ENCODE peak calls at places on chromosomes 11 and 22, in five cellular contexts. H is adrenal gland, Y is body of pancreas, P is transverse colon, D is H54. V is an unnamed sample.
A peak's percentile ranks its signal among the peaks of the same experiment; 100 is the strongest.

GRCh38 chr11:85831050-85831449 is 20.1 kb upstream of the SYTL2 start:
- DNase-seq in Y (no peak), D (no peak), P (no peak), H (no peak), V (no peak)

GRCh38 chr11:126132319-126132718 is 69.7 kb upstream of the CDON start:
- DNase-seq in D (peak; percentile 67), H (no peak), P (no peak), Y (peak; percentile 71), V (no peak)

GRCh38 chr11:10376061-10376460 is 71.2 kb downstream of the ADM start:
- DNase-seq in P (no peak), H (peak; percentile 78), Y (no peak), D (no peak), V (no peak)

GRCh38 chr11:86116386-86116726 is 47.5 kb upstream of the PICALM start:
- DNase-seq in P (no peak), Y (peak; percentile 18), H (no peak), D (peak; percentile 74), V (no peak)

GRCh38 chr22:38353142-38353629 is 36.0 kb upstream of the CSNK1E start:
- DNase-seq in P (peak; percentile 77), D (peak; percentile 49), Y (peak; percentile 68), H (peak; percentile 49), V (peak; percentile 63)

GRCh38 chr22:42343551-42344081 is 73.2 kb upstream of the TCF20 start:
- DNase-seq in P (no peak), Y (no peak), H (no peak), D (peak; percentile 45), V (no peak)

GRCh38 chr11:79762271-79762935 is 321.6 kb upstream of the TENM4 start:
- DNase-seq in P (no peak), H (no peak), D (no peak), Y (no peak), V (no peak)

GRCh38 chr11:116375221-116375620 is 397.6 kb downstream of the BUD13 start:
- DNase-seq in D (no peak), Y (no peak), P (no peak), H (no peak), V (no peak)

GRCh38 chr11:6319001-6319878 is 1.1 kb downstream of the CAVIN3 start:
- DNase-seq in D (no peak), Y (peak; percentile 41), H (peak; percentile 26), P (peak; percentile 16), V (no peak)

GRCh38 chr22:47094861-47095330 is 332.4 kb downstream of the TBC1D22A start:
- DNase-seq in H (peak; percentile 55), P (no peak), Y (no peak), D (no peak), V (peak; percentile 7)

GRCh38 chr11:34263462-34264186 is 94.2 kb downstream of the ABTB2 start:
- DNase-seq in H (peak; percentile 83), Y (peak; percentile 91), P (peak; percentile 79), D (peak; percentile 71), V (no peak)

GRCh38 chr11:65132988-65133700 is 1.2 kb downstream of the SYVN1 start:
- DNase-seq in D (no peak), H (peak; percentile 48), Y (peak; percentile 91), P (peak; percentile 92), V (peak; percentile 53)

GRCh38 chr11:64090811-64091516 is 55.2 kb downstream of the FLRT1 start:
- DNase-seq in H (no peak), D (no peak), P (no peak), Y (no peak), V (peak; percentile 23)

GRCh38 chr22:49719046-49719445 is 108.6 kb downstream of the BRD1 start:
- DNase-seq in D (no peak), Y (no peak), P (no peak), H (no peak), V (no peak)

GRCh38 chr11:107272561-107272960 is 185.1 kb downstream of the CWF19L2 start:
- DNase-seq in Y (no peak), H (no peak), P (no peak), D (no peak), V (no peak)

GRCh38 chr22:38085501-38085900 is 1.5 kb upstream of the SLC16A8 start:
- DNase-seq in P (no peak), H (no peak), Y (no peak), D (no peak), V (no peak)

GRCh38 chr22:47171441-47172221 is 409.2 kb downstream of the TBC1D22A start:
- DNase-seq in P (peak; percentile 4), Y (peak; percentile 1), D (no peak), H (no peak), V (no peak)

GRCh38 chr22:49768077-49768476 is 59.6 kb downstream of the BRD1 start:
- DNase-seq in P (peak; percentile 3), D (no peak), Y (no peak), H (no peak), V (no peak)

GRCh38 chr22:37709445-37709765 is 12.6 kb downstream of the TRIOBP start:
- DNase-seq in H (no peak), P (no peak), D (no peak), Y (no peak), V (no peak)

GRCh38 chr22:50175921-50176849 is 5.7 kb downstream of the PANX2 start:
- DNase-seq in H (no peak), Y (no peak), P (no peak), D (no peak), V (no peak)

GRCh38 chr11:120786206-120786735 is 237.6 kb upstream of the TBCEL start:
- DNase-seq in Y (no peak), P (no peak), H (no peak), D (no peak), V (no peak)

GRCh38 chr11:103433380-103433779 is 324.2 kb downstream of the DYNC2H1 start:
- DNase-seq in H (no peak), Y (no peak), D (peak; percentile 3), P (no peak), V (no peak)

GRCh38 chr22:39690901-39691620 is 120.5 kb downstream of the CACNA1I start:
- DNase-seq in D (no peak), P (no peak), H (peak; percentile 31), Y (no peak), V (no peak)

GRCh38 chr11:43751726-43752125 is 71.2 kb downstream of the HSD17B12 start:
- DNase-seq in P (no peak), D (no peak), H (no peak), Y (no peak), V (no peak)

GRCh38 chr11:128061321-128061871 is 526.0 kb downstream of the ETS1 start:
- DNase-seq in P (no peak), Y (no peak), H (no peak), D (no peak), V (no peak)

GRCh38 chr11:64894070-64894811 is 15.8 kb upstream of the EHD1 start:
- DNase-seq in D (peak; percentile 72), P (peak; percentile 95), H (peak; percentile 82), Y (peak; percentile 84), V (peak; percentile 88)

GRCh38 chr22:20242393-20243175 is 25.5 kb downstream of the RTN4R start:
- DNase-seq in P (no peak), H (no peak), Y (no peak), D (no peak), V (no peak)

GRCh38 chr11:125750629-125751028 is 4.5 kb downstream of the PATE1 start:
- DNase-seq in Y (no peak), H (no peak), D (no peak), P (no peak), V (no peak)

GRCh38 chr22:27558658-27559371 is 242.7 kb downstream of the MN1 start:
- DNase-seq in H (no peak), P (peak; percentile 23), Y (no peak), D (no peak), V (no peak)

GRCh38 chr22:22593964-22594656 is 35.0 kb upstream of the PRAME start:
- DNase-seq in H (peak; percentile 68), D (peak; percentile 15), Y (peak; percentile 40), P (peak; percentile 38), V (peak; percentile 71)

GRCh38 chr11:46649180-46649738 is 31.9 kb downstream of the ATG13 start:
- DNase-seq in H (peak; percentile 78), P (peak; percentile 31), Y (peak; percentile 66), D (peak; percentile 76), V (no peak)

GRCh38 chr11:13760115-13760514 is 91.6 kb downstream of the FAR1 start:
- DNase-seq in D (no peak), P (no peak), H (no peak), Y (no peak), V (no peak)

GRCh38 chr22:31451709-31452571 is 37.7 kb downstream of the EIF4ENIF1 start:
- DNase-seq in P (no peak), D (peak; percentile 17), Y (no peak), H (no peak), V (peak; percentile 61)

DNA sequence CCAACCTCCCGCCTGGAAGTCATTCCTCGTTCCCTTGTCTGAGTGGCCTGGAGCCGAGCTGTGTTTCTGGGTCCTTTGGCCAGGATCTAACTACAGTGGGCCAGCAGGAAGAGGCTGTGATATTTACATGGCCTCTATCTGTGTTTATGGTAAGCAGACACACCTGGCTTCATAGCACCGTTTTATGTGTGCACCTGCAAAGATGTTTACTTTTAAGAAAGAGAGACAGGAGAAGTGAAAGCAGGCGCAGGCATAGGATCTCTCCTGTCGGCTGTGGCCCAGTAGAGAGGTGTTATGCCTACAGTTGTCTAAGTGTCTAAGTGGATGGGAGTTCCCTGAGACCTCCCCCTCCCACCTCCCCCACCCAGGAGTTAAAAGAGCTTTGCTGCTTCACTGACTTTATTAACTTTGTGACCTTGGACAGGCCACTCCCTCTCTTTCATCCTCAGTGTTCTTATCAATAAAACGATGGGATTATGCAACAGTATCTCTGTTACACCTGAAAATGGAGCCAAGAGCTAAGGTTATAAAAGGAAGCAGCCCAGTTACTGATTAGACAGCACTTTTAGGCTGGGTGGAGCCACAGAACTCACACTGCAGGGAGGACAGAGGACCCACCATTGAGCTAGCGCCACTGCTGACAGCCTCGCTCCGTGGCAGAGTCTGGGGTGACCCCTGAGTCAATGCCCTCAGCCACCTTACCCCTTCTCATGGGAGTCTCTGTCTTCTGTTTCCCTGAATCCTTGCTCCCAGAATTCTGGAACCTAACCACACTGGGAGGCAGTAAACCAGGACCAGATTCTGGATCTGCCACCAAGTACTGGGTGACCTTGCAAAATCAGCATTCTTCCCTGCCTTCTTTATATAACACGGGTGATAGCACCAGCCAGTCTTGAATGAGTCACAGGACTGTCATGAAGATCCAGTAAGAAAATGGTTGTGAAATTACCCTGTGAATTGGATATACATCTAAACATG is 22.0 kb downstream of the ST14 start:
- DNase-seq in P (peak; percentile 84), D (peak; percentile 21), H (peak; percentile 74), Y (peak; percentile 85), V (no peak)
- TF ChIP-seq POLR2A in P (peak; percentile 58), D (no peak), H (peak; percentile 26), Y (no peak), V (no peak)

DNA sequence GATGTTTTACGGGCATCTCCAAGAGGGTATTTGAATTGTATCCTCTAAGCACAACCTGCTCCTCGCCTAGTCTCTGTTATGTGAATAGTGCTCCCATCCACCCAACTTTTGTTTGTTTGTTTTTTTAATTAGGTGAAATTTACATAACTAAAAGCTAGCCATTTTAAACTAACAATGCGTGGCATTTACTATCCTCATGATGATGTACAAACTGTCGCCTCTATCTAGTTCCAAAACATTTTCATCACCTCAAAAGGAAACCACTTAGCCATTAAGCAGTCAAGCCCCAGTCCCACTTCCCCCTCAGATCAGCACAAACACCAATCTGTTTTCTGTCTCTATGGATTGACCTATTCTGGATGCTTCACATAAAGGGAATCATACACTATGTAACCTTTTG is 3.9 kb downstream of the SYN3 start:
- DNase-seq in Y (no peak), H (no peak), D (no peak), P (no peak), V (no peak)
- TF ChIP-seq POLR2A in Y (no peak), H (no peak), D (no peak), P (no peak), V (no peak)

GRCh38 chr11:74255741-74256369 is 55.6 kb downstream of the P4HA3 start:
- DNase-seq in H (peak; percentile 54), P (peak; percentile 47), Y (peak; percentile 57), D (peak; percentile 44), V (peak; percentile 84)
- TF ChIP-seq POLR2A in H (no peak), P (no peak), Y (no peak), D (no peak), V (no peak)

GRCh38 chr11:87743002-87743401 is 432.2 kb downstream of the RAB38 start:
- DNase-seq in H (no peak), P (no peak), Y (no peak), D (no peak), V (peak; percentile 17)
- TF ChIP-seq POLR2A in H (no peak), P (no peak), Y (no peak), D (no peak), V (no peak)

V was measured in erythroblast.